ENCODE peak calls at places on chromosome 21, in four cellular contexts. H is foreskin fibroblast, C is Caco-2, S is AG04449. E is an unnamed sample.
A peak's percentile ranks its signal among the peaks of the same experiment; 100 is the strongest.

GRCh38 chr21:39927304-39927886 is 60.2 kb downstream of the PCP4 start:
- DNase-seq in H (no peak), C (no peak), S (no peak), E (no peak)

GRCh38 chr21:41316641-41317392 is at the start of gene FAM3B:
- DNase-seq in H (no peak), C (peak; percentile 74), S (no peak), E (no peak)

GRCh38 chr21:31088196-31088751 is 50.0 kb upstream of the KRTAP19-8 start:
- DNase-seq in H (no peak), C (no peak), S (no peak), E (no peak)

GRCh38 chr21:31874817-31875216 is 2.0 kb downstream of the HUNK start:
- DNase-seq in H (no peak), C (peak; percentile 40), S (no peak), E (no peak)

GRCh38 chr21:41600961-41601572 is 93.1 kb upstream of the TMPRSS2 start:
- DNase-seq in H (no peak), C (peak; percentile 19), S (no peak), E (no peak)

GRCh38 chr21:25518491-25518911 is 88.8 kb downstream of the MRPL39 start:
- DNase-seq in H (peak; percentile 42), C (no peak), S (no peak), E (no peak)

GRCh38 chr21:24224411-24224810 is 1382.9 kb downstream of the MRPL39 start:
- DNase-seq in H (no peak), C (no peak), S (no peak), E (no peak)

GRCh38 chr21:41012425-41012824 is 155.5 kb upstream of the BACE2 start:
- DNase-seq in H (no peak), C (no peak), S (no peak), E (no peak)

GRCh38 chr21:39650801-39651200 is 38.1 kb downstream of the B3GALT5 start:
- DNase-seq in H (no peak), C (no peak), S (no peak), E (no peak)

GRCh38 chr21:36513430-36513829 is 33.5 kb upstream of the CLDN14 start:
- DNase-seq in H (no peak), C (no peak), S (no peak), E (no peak)

GRCh38 chr21:41387042-41387819 is 25.4 kb downstream of the MX2 start:
- DNase-seq in H (no peak), C (no peak), S (no peak), E (no peak)

GRCh38 chr21:17539743-17540341 is 27.0 kb downstream of the CXADR start:
- DNase-seq in H (no peak), C (no peak), S (no peak), E (no peak)

GRCh38 chr21:42424848-42425602 is 21.3 kb downstream of the UBASH3A start:
- DNase-seq in H (no peak), C (no peak), S (no peak), E (no peak)

GRCh38 chr21:23876925-23877558 is 1730.2 kb downstream of the MRPL39 start:
- DNase-seq in H (no peak), C (no peak), S (no peak), E (no peak)

GRCh38 chr21:36254106-36254941 is 65.7 kb upstream of the MORC3 start:
- DNase-seq in H (no peak), C (no peak), S (no peak), E (peak; percentile 20)

GRCh38 chr21:35189077-35189863 is 140.2 kb upstream of the RUNX1 start:
- DNase-seq in H (peak; percentile 93), C (no peak), S (peak; percentile 76), E (peak; percentile 67)

GRCh38 chr21:39313042-39313456 is 383 bp downstream of the BRWD1 start:
- DNase-seq in H (peak; percentile 25), C (peak; percentile 47), S (no peak), E (no peak)

GRCh38 chr21:41387824-41388223 is 26.0 kb downstream of the MX2 start:
- DNase-seq in H (no peak), C (no peak), S (no peak), E (no peak)

GRCh38 chr21:39568380-39568779 is 44.4 kb upstream of the B3GALT5 start:
- DNase-seq in H (no peak), C (no peak), S (no peak), E (no peak)

GRCh38 chr21:37006521-37007291 is at the start of gene RIPPLY3:
- DNase-seq in H (peak; percentile 38), C (no peak), S (no peak), E (no peak)

GRCh38 chr21:22631066-22631465 is 1632.9 kb downstream of the NCAM2 start:
- DNase-seq in H (no peak), C (no peak), S (no peak), E (no peak)

GRCh38 chr21:41680444-41681335 is 86.2 kb downstream of the RIPK4 start:
- DNase-seq in H (no peak), C (no peak), S (no peak), E (no peak)

GRCh38 chr21:46667735-46668380 is 32.4 kb downstream of the PRMT2 start:
- DNase-seq in H (peak; percentile 57), C (peak; percentile 59), S (no peak), E (peak; percentile 49)

GRCh38 chr21:35343046-35343816 is 294.1 kb upstream of the RUNX1 start:
- DNase-seq in H (no peak), C (no peak), S (no peak), E (no peak)

GRCh38 chr21:42486551-42486950 is 9.5 kb downstream of the RSPH1 start:
- DNase-seq in H (no peak), C (no peak), S (no peak), E (no peak)

GRCh38 chr21:32135401-32136363 is 143.2 kb downstream of the MIS18A start:
- DNase-seq in H (peak; percentile 71), C (no peak), S (no peak), E (peak; percentile 89)

GRCh38 chr21:34996304-34997081 is 52.6 kb downstream of the RUNX1 start:
- DNase-seq in H (peak; percentile 79), C (no peak), S (no peak), E (no peak)

GRCh38 chr21:32351428-32351827 is 41.4 kb downstream of the URB1 start:
- DNase-seq in H (no peak), C (no peak), S (no peak), E (no peak)

GRCh38 chr21:34813266-34813886 is 144.6 kb downstream of the CLIC6 start:
- DNase-seq in H (peak; percentile 56), C (no peak), S (no peak), E (no peak)

GRCh38 chr21:35335951-35336446 is 286.9 kb upstream of the RUNX1 start:
- DNase-seq in H (no peak), C (no peak), S (no peak), E (no peak)

GRCh38 chr21:42010507-42011493 is 640 bp upstream of the ZBTB21 start:
- DNase-seq in H (peak; percentile 32), C (peak; percentile 49), S (no peak), E (no peak)

GRCh38 chr21:46552274-46552673 is 52.6 kb downstream of the S100B start:
- DNase-seq in H (no peak), C (no peak), S (no peak), E (no peak)

GRCh38 chr21:40902299-40902698 is 55.3 kb upstream of the DSCAM start:
- DNase-seq in H (no peak), C (no peak), S (no peak), E (no peak)

GRCh38 chr21:28738882-28739281 is 253.8 kb downstream of the LTN1 start:
- DNase-seq in H (no peak), C (no peak), S (no peak), E (no peak)

GRCh38 chr21:36665806-36666205 is 33.1 kb upstream of the SIM2 start:
- DNase-seq in H (no peak), C (no peak), S (no peak), E (no peak)

GRCh38 chr21:29246614-29247013 is 52.1 kb upstream of the BACH1 start:
- DNase-seq in H (no peak), C (no peak), S (no peak), E (no peak)

GRCh38 chr21:34017127-34017961 is 56.0 kb upstream of the MRPS6 start:
- DNase-seq in H (no peak), C (no peak), S (peak; percentile 71), E (no peak)

GRCh38 chr21:32055305-32055704 is 182.5 kb downstream of the HUNK start:
- DNase-seq in H (no peak), C (no peak), S (no peak), E (peak; percentile 67)

GRCh38 chr21:15210235-15210678 is 145.5 kb upstream of the NRIP1 start:
- DNase-seq in H (peak; percentile 83), C (peak; percentile 73), S (no peak), E (no peak)
- TF ChIP-seq CTCF in H (no peak), C (peak; percentile 35), S (no peak), E (no peak)

GRCh38 chr21:45549670-45550463 is 7.6 kb upstream of the SLC19A1 start:
- DNase-seq in H (no peak), C (no peak), S (no peak), E (no peak)
- H3K4me3 ChIP-seq in H (no peak overlapping the region), C (no peak overlapping the region), S (no peak overlapping the region), E (no peak overlapping the region)

GRCh38 chr21:15976807-15977206 is 247.0 kb downstream of the USP25 start:
- DNase-seq in H (peak; percentile 40), C (no peak), S (no peak), E (no peak)
- TF ChIP-seq CTCF in H (peak; percentile 35), C (peak; percentile 41), S (peak; percentile 31), E (peak; percentile 45)

GRCh38 chr21:44908496-44908895 is 12.2 kb downstream of the ITGB2 start:
- DNase-seq in H (no peak), C (no peak), S (no peak), E (no peak)

GRCh38 chr21:44907966-44908364 is 12.7 kb downstream of the ITGB2 start:
- DNase-seq in H (no peak), C (no peak), S (no peak), E (no peak)

GRCh38 chr21:44905725-44906084 is 15.0 kb downstream of the ITGB2 start:
- DNase-seq in H (no peak), C (no peak), S (no peak), E (no peak)

GRCh38 chr21:44908908-44909307 is 11.8 kb downstream of the ITGB2 start:
- DNase-seq in H (no peak), C (no peak), S (no peak), E (no peak)

GRCh38 chr21:44907225-44907965 is 13.3 kb downstream of the ITGB2 start:
- DNase-seq in H (no peak), C (no peak), S (no peak), E (no peak)
- H3K4me3 ChIP-seq in H (no peak overlapping the region), C (no peak overlapping the region), S (no peak overlapping the region), E (no peak overlapping the region)

GRCh38 chr21:26954591-26955214 is 12.2 kb downstream of the ADAMTS5 start:
- DNase-seq in H (peak; percentile 90), C (no peak), S (no peak), E (peak; percentile 51)
- TF ChIP-seq CTCF in H (no peak), C (no peak), S (no peak), E (no peak)

DNA sequence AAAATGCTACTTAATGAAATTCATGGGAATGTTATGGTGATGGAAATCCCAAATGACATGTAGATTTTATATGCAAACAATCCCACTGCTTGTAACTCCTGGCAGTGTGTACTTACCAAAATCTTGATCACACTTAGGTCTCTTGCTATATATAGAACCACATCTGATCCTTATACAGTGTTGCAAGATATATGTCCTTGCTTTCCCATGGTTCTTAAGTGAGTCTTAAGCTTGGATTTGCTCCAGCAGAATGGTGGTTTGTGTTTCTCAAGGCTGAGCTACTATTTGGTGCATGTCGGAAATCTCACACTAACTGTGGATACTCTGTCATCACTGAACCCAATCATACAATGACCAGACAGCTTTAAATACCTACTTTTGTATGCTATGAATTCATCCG is 50.0 kb downstream of the KCNJ15 start:
- DNase-seq in H (peak; percentile 96), C (no peak), S (peak; percentile 99), E (peak; percentile 79)
- H3K4me3 ChIP-seq in H (no peak overlapping the region), C (no peak overlapping the region), S (no peak overlapping the region), E (no peak overlapping the region)

E was measured in HFF-Myc.